ENCODE peak calls at places on chromosomes 1 and 21, in four cellular contexts. One of them, this sample, is unnamed.

GRCh38 chr21:15212214-15212613 is 147.4 kb upstream of the NRIP1 start:
- DNase-seq in IMR-90: no peak
- DNase-seq in cardiac fibroblast: no peak
- DNase-seq in amniotic stem cell: no peak
- DNase-seq in this sample: no peak

GRCh38 chr1:170114916-170115315 is 30.8 kb upstream of the NTMT2 start:
- DNase-seq in IMR-90: peak
- DNase-seq in cardiac fibroblast: peak
- DNase-seq in amniotic stem cell: peak
- DNase-seq in this sample: no peak

GRCh38 chr1:7644906-7645750 is 126.0 kb upstream of the VAMP3 start:
- DNase-seq in IMR-90: peak
- DNase-seq in cardiac fibroblast: no peak
- DNase-seq in amniotic stem cell: no peak
- DNase-seq in this sample: no peak

GRCh38 chr1:93244298-93245069 is 64.0 kb downstream of the CCDC18 start:
- DNase-seq in IMR-90: no peak
- DNase-seq in cardiac fibroblast: no peak
- DNase-seq in amniotic stem cell: no peak
- DNase-seq in this sample: no peak

GRCh38 chr1:23371987-23372386 is 2.4 kb upstream of the ZNF436 start:
- DNase-seq in IMR-90: no peak
- DNase-seq in cardiac fibroblast: no peak
- DNase-seq in amniotic stem cell: no peak
- DNase-seq in this sample: no peak

GRCh38 chr1:234839663-234840062 is 229.7 kb upstream of the IRF2BP2 start:
- DNase-seq in IMR-90: no peak
- DNase-seq in cardiac fibroblast: no peak
- DNase-seq in amniotic stem cell: no peak
- DNase-seq in this sample: no peak

GRCh38 chr1:175201061-175201508 is 8.5 kb upstream of the KIAA0040 start:
- DNase-seq in IMR-90: peak
- DNase-seq in cardiac fibroblast: no peak
- DNase-seq in amniotic stem cell: no peak
- DNase-seq in this sample: no peak

GRCh38 chr1:1038694-1039093 is 18.8 kb downstream of the AGRN start:
- DNase-seq in IMR-90: no peak
- DNase-seq in cardiac fibroblast: no peak
- DNase-seq in amniotic stem cell: no peak
- DNase-seq in this sample: no peak

GRCh38 chr1:97093742-97094141 is 372.2 kb downstream of the PTBP2 start:
- DNase-seq in IMR-90: peak
- DNase-seq in cardiac fibroblast: peak
- DNase-seq in amniotic stem cell: no peak
- DNase-seq in this sample: no peak

GRCh38 chr1:25707280-25708016 is 90.9 kb downstream of the MAN1C1 start:
- DNase-seq in IMR-90: peak
- DNase-seq in cardiac fibroblast: no peak
- DNase-seq in amniotic stem cell: no peak
- DNase-seq in this sample: no peak

GRCh38 chr1:188825471-188825870 is 1652.2 kb downstream of the BRINP3 start:
- DNase-seq in IMR-90: peak
- DNase-seq in cardiac fibroblast: no peak
- DNase-seq in amniotic stem cell: no peak
- DNase-seq in this sample: no peak

GRCh38 chr1:202168861-202169260 is 8.5 kb upstream of the PTPN7 start:
- DNase-seq in IMR-90: no peak
- DNase-seq in cardiac fibroblast: no peak
- DNase-seq in amniotic stem cell: no peak
- DNase-seq in this sample: no peak